ENCODE peak calls at places on chromosomes 7 and 10, in ten cellular contexts. One of them, this sample, is unnamed.

GRCh38 chr7:81404669-81405068 is 365.2 kb downstream of the HGF start:
- DNase-seq in activated naive CD8-positive, alpha-beta T cell treated with anti-CD3 and anti-CD28 coated beads, Interleukin-2, amount 50 U/mL, for 24 hours: no peak
- DNase-seq in PC-3: no peak
- DNase-seq in GM10248: no peak
- DNase-seq in AML-193: no peak
- DNase-seq in lower lobe of right lung: no peak
- DNase-seq in T-helper 1 cell: no peak
- DNase-seq in ecto neural progenitor cell: no peak
- DNase-seq in choroid plexus epithelial cell: no peak
- DNase-seq in activated CD8-positive, alpha-beta T cell treated with anti-CD3 and anti-CD28 coated beads for 36 hours: no peak
- DNase-seq in this sample: no peak

GRCh38 chr10:51224610-51225230 is 150.4 kb downstream of the PRKG1 start:
- DNase-seq in lower lobe of right lung: no peak
- DNase-seq in ecto neural progenitor cell: no peak
- DNase-seq in activated naive CD8-positive, alpha-beta T cell treated with anti-CD3 and anti-CD28 coated beads, Interleukin-2, amount 50 U/mL, for 24 hours: no peak
- DNase-seq in T-helper 1 cell: no peak
- DNase-seq in AML-193: no peak
- DNase-seq in choroid plexus epithelial cell: peak
- DNase-seq in activated CD8-positive, alpha-beta T cell treated with anti-CD3 and anti-CD28 coated beads for 36 hours: no peak
- DNase-seq in GM10248: no peak
- DNase-seq in PC-3: no peak
- DNase-seq in this sample: no peak

GRCh38 chr10:13961096-13961495 is 369.6 kb downstream of the FRMD4A start:
- DNase-seq in lower lobe of right lung: no peak
- DNase-seq in PC-3: no peak
- DNase-seq in choroid plexus epithelial cell: peak
- DNase-seq in activated naive CD8-positive, alpha-beta T cell treated with anti-CD3 and anti-CD28 coated beads, Interleukin-2, amount 50 U/mL, for 24 hours: no peak
- DNase-seq in GM10248: no peak
- DNase-seq in activated CD8-positive, alpha-beta T cell treated with anti-CD3 and anti-CD28 coated beads for 36 hours: no peak
- DNase-seq in ecto neural progenitor cell: no peak
- DNase-seq in T-helper 1 cell: no peak
- DNase-seq in AML-193: no peak
- DNase-seq in this sample: peak

GRCh38 chr10:126408953-126409641 is 20.8 kb upstream of the ADAM12 start:
- DNase-seq in ecto neural progenitor cell: no peak
- DNase-seq in activated CD8-positive, alpha-beta T cell treated with anti-CD3 and anti-CD28 coated beads for 36 hours: no peak
- DNase-seq in activated naive CD8-positive, alpha-beta T cell treated with anti-CD3 and anti-CD28 coated beads, Interleukin-2, amount 50 U/mL, for 24 hours: no peak
- DNase-seq in choroid plexus epithelial cell: no peak
- DNase-seq in PC-3: no peak
- DNase-seq in GM10248: no peak
- DNase-seq in lower lobe of right lung: no peak
- DNase-seq in AML-193: no peak
- DNase-seq in T-helper 1 cell: no peak
- DNase-seq in this sample: no peak

GRCh38 chr7:79227035-79227434 is 226.4 kb downstream of the MAGI2 start:
- DNase-seq in lower lobe of right lung: no peak
- DNase-seq in activated naive CD8-positive, alpha-beta T cell treated with anti-CD3 and anti-CD28 coated beads, Interleukin-2, amount 50 U/mL, for 24 hours: no peak
- DNase-seq in activated CD8-positive, alpha-beta T cell treated with anti-CD3 and anti-CD28 coated beads for 36 hours: no peak
- DNase-seq in T-helper 1 cell: no peak
- DNase-seq in AML-193: no peak
- DNase-seq in ecto neural progenitor cell: no peak
- DNase-seq in choroid plexus epithelial cell: no peak
- DNase-seq in PC-3: peak
- DNase-seq in GM10248: no peak
- DNase-seq in this sample: no peak

GRCh38 chr7:36811807-36812206 is 87.5 kb upstream of the AOAH start:
- DNase-seq in activated CD8-positive, alpha-beta T cell treated with anti-CD3 and anti-CD28 coated beads for 36 hours: no peak
- DNase-seq in lower lobe of right lung: no peak
- DNase-seq in ecto neural progenitor cell: no peak
- DNase-seq in PC-3: no peak
- DNase-seq in choroid plexus epithelial cell: no peak
- DNase-seq in AML-193: no peak
- DNase-seq in T-helper 1 cell: no peak
- DNase-seq in activated naive CD8-positive, alpha-beta T cell treated with anti-CD3 and anti-CD28 coated beads, Interleukin-2, amount 50 U/mL, for 24 hours: no peak
- DNase-seq in GM10248: no peak
- DNase-seq in this sample: no peak

GRCh38 chr10:43885842-43886241 is 237.2 kb upstream of the ZNF32 start:
- DNase-seq in choroid plexus epithelial cell: no peak
- DNase-seq in PC-3: no peak
- DNase-seq in GM10248: no peak
- DNase-seq in ecto neural progenitor cell: no peak
- DNase-seq in lower lobe of right lung: no peak
- DNase-seq in AML-193: no peak
- DNase-seq in activated naive CD8-positive, alpha-beta T cell treated with anti-CD3 and anti-CD28 coated beads, Interleukin-2, amount 50 U/mL, for 24 hours: no peak
- DNase-seq in activated CD8-positive, alpha-beta T cell treated with anti-CD3 and anti-CD28 coated beads for 36 hours: no peak
- DNase-seq in T-helper 1 cell: no peak
- DNase-seq in this sample: no peak

GRCh38 chr7:142864980-142865747 is 10.3 kb downstream of the EPHB6 start:
- DNase-seq in T-helper 1 cell: no peak
- DNase-seq in activated CD8-positive, alpha-beta T cell treated with anti-CD3 and anti-CD28 coated beads for 36 hours: no peak
- DNase-seq in ecto neural progenitor cell: no peak
- DNase-seq in activated naive CD8-positive, alpha-beta T cell treated with anti-CD3 and anti-CD28 coated beads, Interleukin-2, amount 50 U/mL, for 24 hours: no peak
- DNase-seq in PC-3: no peak
- DNase-seq in lower lobe of right lung: no peak
- DNase-seq in choroid plexus epithelial cell: no peak
- DNase-seq in AML-193: no peak
- DNase-seq in GM10248: no peak
- DNase-seq in this sample: no peak

GRCh38 chr7:149879271-149879711 is 5.5 kb downstream of the ATP6V0E2 start:
- DNase-seq in AML-193: no peak
- DNase-seq in GM10248: no peak
- DNase-seq in ecto neural progenitor cell: peak
- DNase-seq in activated naive CD8-positive, alpha-beta T cell treated with anti-CD3 and anti-CD28 coated beads, Interleukin-2, amount 50 U/mL, for 24 hours: no peak
- DNase-seq in choroid plexus epithelial cell: no peak
- DNase-seq in PC-3: no peak
- DNase-seq in T-helper 1 cell: no peak
- DNase-seq in lower lobe of right lung: no peak
- DNase-seq in activated CD8-positive, alpha-beta T cell treated with anti-CD3 and anti-CD28 coated beads for 36 hours: no peak
- DNase-seq in this sample: no peak

GRCh38 chr7:89681448-89681847 is 472.8 kb upstream of the STEAP1 start:
- DNase-seq in lower lobe of right lung: no peak
- DNase-seq in PC-3: no peak
- DNase-seq in ecto neural progenitor cell: no peak
- DNase-seq in AML-193: no peak
- DNase-seq in activated naive CD8-positive, alpha-beta T cell treated with anti-CD3 and anti-CD28 coated beads, Interleukin-2, amount 50 U/mL, for 24 hours: no peak
- DNase-seq in activated CD8-positive, alpha-beta T cell treated with anti-CD3 and anti-CD28 coated beads for 36 hours: no peak
- DNase-seq in GM10248: no peak
- DNase-seq in choroid plexus epithelial cell: no peak
- DNase-seq in T-helper 1 cell: no peak
- DNase-seq in this sample: no peak

GRCh38 chr7:27346531-27347260 is 104.1 kb downstream of the EVX1 start:
- DNase-seq in ecto neural progenitor cell: no peak
- DNase-seq in GM10248: no peak
- DNase-seq in activated CD8-positive, alpha-beta T cell treated with anti-CD3 and anti-CD28 coated beads for 36 hours: no peak
- DNase-seq in PC-3: peak
- DNase-seq in lower lobe of right lung: no peak
- DNase-seq in AML-193: no peak
- DNase-seq in activated naive CD8-positive, alpha-beta T cell treated with anti-CD3 and anti-CD28 coated beads, Interleukin-2, amount 50 U/mL, for 24 hours: no peak
- DNase-seq in choroid plexus epithelial cell: peak
- DNase-seq in T-helper 1 cell: no peak
- DNase-seq in this sample: no peak

This sample was measured in RKO.